ENCODE peak calls at places on chromosomes 13 and 19, in six cellular contexts. W is HCEC 1CT, R is left lung, U is uterus, Y is Daoy, A is LoVo. O is an unnamed sample.

GRCh38 chr13:107743100-107743499 is 472.2 kb downstream of the LIG4 start:
- DNase-seq in W (peak), R (no peak), U (no peak), Y (no peak), A (no peak), O (no peak)

GRCh38 chr13:109610517-109610916 is 175.9 kb downstream of the IRS2 start:
- DNase-seq in W (peak), R (peak), U (no peak), Y (peak), A (no peak), O (peak)

GRCh38 chr13:110525328-110526319 is 35.9 kb downstream of the RAB20 start:
- DNase-seq in W (no peak), R (peak), U (no peak), Y (no peak), A (no peak), O (no peak)

GRCh38 chr13:25727776-25728175 is 324.0 kb downstream of the SHISA2 start:
- DNase-seq in W (no peak), R (no peak), U (no peak), Y (no peak), A (no peak), O (no peak)

GRCh38 chr13:40355126-40355719 is 311.2 kb downstream of the FOXO1 start:
- DNase-seq in W (no peak), R (no peak), U (no peak), Y (no peak), A (no peak), O (no peak)

GRCh38 chr19:16070366-16070990 is 5.8 kb upstream of the TPM4 start:
- DNase-seq in W (no peak), R (peak), U (peak), Y (peak), A (peak), O (no peak)

GRCh38 chr19:31352296-31352781 is 3.1 kb upstream of the TSHZ3 start:
- DNase-seq in W (no peak), R (no peak), U (no peak), Y (no peak), A (no peak), O (no peak)

GRCh38 chr13:94309997-94310842 is 169.3 kb downstream of the DCT start:
- DNase-seq in W (peak), R (no peak), U (no peak), Y (peak), A (no peak), O (no peak)

O was measured in pancreas.